ENCODE peak calls at places on chromosomes 13 and 19, in six cellular contexts. One of them, this sample, is unnamed. For H3K4me1, the result is how much of the 10 kb centered on the place peaks cover.

GRCh38 chr13:97198753-97199152 is 23.4 kb upstream of the MBNL2 start:
- DNase-seq in H9: no peak
- DNase-seq in mesendoderm: no peak
- DNase-seq in IMR-90: no peak
- DNase-seq in H1: no peak
- DNase-seq in mesenchymal stem cell: no peak
- DNase-seq in this sample: no peak

GRCh38 chr19:46426506-46427162 is 2.1 kb downstream of the PNMA8C start:
- DNase-seq in H9: peak
- DNase-seq in mesendoderm: peak
- DNase-seq in IMR-90: peak
- DNase-seq in H1: peak
- DNase-seq in mesenchymal stem cell: peak
- DNase-seq in this sample: peak

GRCh38 chr13:98321356-98321755 is 144.3 kb upstream of the RNF113B start:
- DNase-seq in H9: no peak
- DNase-seq in mesendoderm: no peak
- DNase-seq in IMR-90: no peak
- DNase-seq in H1: no peak
- DNase-seq in mesenchymal stem cell: no peak
- DNase-seq in this sample: no peak

GRCh38 chr19:49560358-49560900 is 19.9 kb downstream of the NOSIP start:
- DNase-seq in H9: peak
- DNase-seq in mesendoderm: no peak
- DNase-seq in IMR-90: no peak
- DNase-seq in H1: no peak
- DNase-seq in mesenchymal stem cell: no peak
- DNase-seq in this sample: no peak

GRCh38 chr19:53792721-53793433 is 31.2 kb downstream of the NLRP12 start:
- DNase-seq in H9: peak
- DNase-seq in mesendoderm: peak
- DNase-seq in IMR-90: peak
- DNase-seq in H1: peak
- DNase-seq in mesenchymal stem cell: peak
- DNase-seq in this sample: peak

GRCh38 chr13:51778407-51778806 is 25.6 kb downstream of the DHRS12 start:
- DNase-seq in H9: no peak
- DNase-seq in mesendoderm: no peak
- DNase-seq in IMR-90: no peak
- DNase-seq in H1: no peak
- DNase-seq in mesenchymal stem cell: no peak
- DNase-seq in this sample: no peak

GRCh38 chr19:2426661-2427322 is 594 bp downstream of the TIMM13 start:
- DNase-seq in H9: peak
- DNase-seq in mesendoderm: peak
- DNase-seq in IMR-90: peak
- DNase-seq in H1: peak
- DNase-seq in mesenchymal stem cell: peak
- DNase-seq in this sample: peak

GRCh38 chr13:95246292-95247082 is 54.8 kb downstream of the ABCC4 start:
- DNase-seq in H9: no peak
- DNase-seq in mesendoderm: no peak
- DNase-seq in IMR-90: no peak
- DNase-seq in H1: no peak
- DNase-seq in mesenchymal stem cell: no peak
- DNase-seq in this sample: no peak

GRCh38 chr19:1817553-1818179 is 5.6 kb upstream of the ATP8B3 start:
- DNase-seq in H9: no peak
- DNase-seq in mesendoderm: no peak
- DNase-seq in IMR-90: no peak
- DNase-seq in H1: no peak
- DNase-seq in mesenchymal stem cell: no peak
- DNase-seq in this sample: no peak

GRCh38 chr19:10021863-10022262 is 8.6 kb downstream of the RDH8 start:
- DNase-seq in H9: no peak
- DNase-seq in mesendoderm: no peak
- DNase-seq in IMR-90: peak
- DNase-seq in H1: no peak
- DNase-seq in mesenchymal stem cell: no peak
- DNase-seq in this sample: no peak

GRCh38 chr13:77349365-77349764 is 22.5 kb upstream of the MYCBP2 start:
- DNase-seq in H9: no peak
- DNase-seq in mesendoderm: no peak
- DNase-seq in IMR-90: no peak
- DNase-seq in H1: no peak
- DNase-seq in mesenchymal stem cell: no peak
- DNase-seq in this sample: no peak

GRCh38 chr13:97567510-97568243 is 133.7 kb downstream of the RAP2A start:
- DNase-seq in H9: peak
- DNase-seq in mesendoderm: peak
- DNase-seq in IMR-90: peak
- DNase-seq in H1: no peak
- DNase-seq in mesenchymal stem cell: peak
- DNase-seq in this sample: no peak

GRCh38 chr13:54183728-54184127 is 1155.1 kb downstream of the OLFM4 start:
- DNase-seq in H9: no peak
- DNase-seq in mesendoderm: no peak
- DNase-seq in IMR-90: no peak
- DNase-seq in H1: no peak
- DNase-seq in mesenchymal stem cell: no peak
- DNase-seq in this sample: no peak

GRCh38 chr13:112556600-112556999 is 31.4 kb downstream of the TUBGCP3 start:
- DNase-seq in H9: no peak
- DNase-seq in mesendoderm: no peak
- DNase-seq in IMR-90: no peak
- DNase-seq in H1: no peak
- DNase-seq in mesenchymal stem cell: no peak
- DNase-seq in this sample: no peak

GRCh38 chr13:79987761-79988160 is 353.2 kb downstream of the SPRY2 start:
- DNase-seq in H9: no peak
- DNase-seq in mesendoderm: no peak
- DNase-seq in IMR-90: no peak
- DNase-seq in H1: no peak
- DNase-seq in mesenchymal stem cell: no peak
- DNase-seq in this sample: no peak

GRCh38 chr13:113135281-113135760 is 12.7 kb downstream of the F10 start:
- DNase-seq in H9: peak
- DNase-seq in mesendoderm: no peak
- DNase-seq in IMR-90: no peak
- DNase-seq in H1: no peak
- DNase-seq in mesenchymal stem cell: no peak
- DNase-seq in this sample: no peak

GRCh38 chr19:46116121-46116520 is 8.4 kb downstream of the IGFL3 start:
- DNase-seq in H9: no peak
- DNase-seq in mesendoderm: no peak
- DNase-seq in IMR-90: no peak
- DNase-seq in H1: no peak
- DNase-seq in mesenchymal stem cell: no peak
- DNase-seq in this sample: no peak

GRCh38 chr13:42807866-42808265 is 26.5 kb downstream of the FAM216B start:
- DNase-seq in H9: no peak
- DNase-seq in mesendoderm: no peak
- DNase-seq in IMR-90: peak
- DNase-seq in H1: no peak
- DNase-seq in mesenchymal stem cell: peak
- DNase-seq in this sample: no peak

GRCh38 chr13:110187501-110188161 is 119.3 kb downstream of the COL4A1 start:
- DNase-seq in H9: no peak
- DNase-seq in mesendoderm: no peak
- DNase-seq in IMR-90: peak
- DNase-seq in H1: no peak
- DNase-seq in mesenchymal stem cell: peak
- DNase-seq in this sample: no peak

GRCh38 chr19:45428385-45429231 is 4.9 kb upstream of the ERCC1 start:
- DNase-seq in H9: peak
- DNase-seq in mesendoderm: peak
- DNase-seq in IMR-90: peak
- DNase-seq in H1: peak
- DNase-seq in mesenchymal stem cell: peak
- DNase-seq in this sample: no peak

GRCh38 chr19:932647-933552 is 7.1 kb downstream of the ARID3A start:
- DNase-seq in H9: peak
- DNase-seq in mesendoderm: no peak
- DNase-seq in IMR-90: peak
- DNase-seq in H1: peak
- DNase-seq in mesenchymal stem cell: peak
- DNase-seq in this sample: no peak

GRCh38 chr13:45436332-45436731 is 18.2 kb upstream of the SLC25A30 start:
- DNase-seq in H9: no peak
- DNase-seq in mesendoderm: no peak
- DNase-seq in IMR-90: no peak
- DNase-seq in H1: no peak
- DNase-seq in mesenchymal stem cell: no peak
- DNase-seq in this sample: no peak

GRCh38 chr13:45434556-45435371 is 16.6 kb upstream of the SLC25A30 start:
- DNase-seq in H9: no peak
- DNase-seq in mesendoderm: no peak
- DNase-seq in IMR-90: no peak
- DNase-seq in H1: no peak
- DNase-seq in mesenchymal stem cell: no peak
- DNase-seq in this sample: no peak

GRCh38 chr13:45436953-45437352 is 18.8 kb upstream of the SLC25A30 start:
- DNase-seq in H9: no peak
- DNase-seq in mesendoderm: no peak
- DNase-seq in IMR-90: no peak
- DNase-seq in H1: no peak
- DNase-seq in mesenchymal stem cell: no peak
- DNase-seq in this sample: no peak

GRCh38 chr13:45432737-45433380 is 14.7 kb upstream of the SLC25A30 start:
- DNase-seq in H9: no peak
- DNase-seq in mesendoderm: no peak
- DNase-seq in IMR-90: no peak
- DNase-seq in H1: no peak
- DNase-seq in mesenchymal stem cell: no peak
- DNase-seq in this sample: no peak

GRCh38 chr13:45433381-45433790 is 15.2 kb upstream of the SLC25A30 start:
- DNase-seq in H9: no peak
- DNase-seq in mesendoderm: no peak
- DNase-seq in IMR-90: no peak
- DNase-seq in H1: no peak
- DNase-seq in mesenchymal stem cell: no peak
- DNase-seq in this sample: no peak
- H3K27ac ChIP-seq in H9: no peak
- H3K27ac ChIP-seq in mesendoderm: no peak
- H3K27ac ChIP-seq in IMR-90: no peak
- H3K27ac ChIP-seq in H1: no peak
- H3K27ac ChIP-seq in mesenchymal stem cell: no peak
- H3K27ac ChIP-seq in this sample: no peak

GRCh38 chr19:13020002-13020414 is 24.7 kb downstream of the NFIX start:
- DNase-seq in H9: peak
- DNase-seq in mesendoderm: peak
- DNase-seq in IMR-90: peak
- DNase-seq in H1: peak
- DNase-seq in mesenchymal stem cell: no peak
- DNase-seq in this sample: no peak

GRCh38 chr19:13024126-13024957 is 29.1 kb downstream of the NFIX start:
- DNase-seq in H9: no peak
- DNase-seq in mesendoderm: peak
- DNase-seq in IMR-90: peak
- DNase-seq in H1: no peak
- DNase-seq in mesenchymal stem cell: peak
- DNase-seq in this sample: no peak

GRCh38 chr19:13022859-13023636 is 27.8 kb downstream of the NFIX start:
- DNase-seq in H9: peak
- DNase-seq in mesendoderm: peak
- DNase-seq in IMR-90: peak
- DNase-seq in H1: no peak
- DNase-seq in mesenchymal stem cell: peak
- DNase-seq in this sample: no peak

GRCh38 chr19:13023666-13024065 is 28.4 kb downstream of the NFIX start:
- DNase-seq in H9: no peak
- DNase-seq in mesendoderm: no peak
- DNase-seq in IMR-90: no peak
- DNase-seq in H1: no peak
- DNase-seq in mesenchymal stem cell: no peak
- DNase-seq in this sample: no peak

GRCh38 chr19:13022111-13022858 is 27.0 kb downstream of the NFIX start:
- DNase-seq in H9: no peak
- DNase-seq in mesendoderm: no peak
- DNase-seq in IMR-90: peak
- DNase-seq in H1: no peak
- DNase-seq in mesenchymal stem cell: peak
- DNase-seq in this sample: no peak
- H3K4me1 ChIP-seq in H9: under half
- H3K4me1 ChIP-seq in mesendoderm: under half
- H3K4me1 ChIP-seq in IMR-90: under half
- H3K4me1 ChIP-seq in H1: under half
- H3K4me1 ChIP-seq in mesenchymal stem cell: under half
- H3K4me1 ChIP-seq in this sample: under half

DNA sequence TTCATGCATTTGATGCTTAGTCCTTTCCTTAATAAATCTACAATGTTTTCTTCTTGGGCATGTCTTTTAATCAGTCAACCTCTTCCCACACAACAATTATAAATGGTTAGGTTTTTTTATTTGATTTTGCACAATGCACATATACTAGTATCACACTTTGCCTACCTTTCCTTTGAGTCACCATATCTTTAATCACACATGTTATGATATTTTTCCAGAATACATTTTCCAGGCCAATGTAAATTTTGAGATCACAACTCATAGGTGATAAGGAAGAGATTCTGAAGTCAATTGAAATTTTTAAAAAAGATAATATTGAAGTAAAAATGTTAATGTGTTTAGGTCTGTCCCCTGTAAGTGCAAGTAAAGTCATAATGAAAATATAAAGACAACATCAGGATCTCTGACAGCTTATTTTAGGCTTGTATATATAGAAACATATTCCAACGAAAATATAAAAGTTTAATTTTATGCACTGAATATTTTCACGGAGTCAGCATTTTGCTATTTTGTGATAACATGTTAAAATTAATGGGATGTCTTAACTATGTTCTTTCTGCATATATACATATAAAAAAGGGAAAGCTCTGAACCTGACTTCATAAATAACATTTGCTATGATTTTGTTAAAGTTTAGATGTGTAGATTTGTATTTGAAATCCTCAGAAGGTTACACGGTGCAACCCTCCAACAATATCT is 352.0 kb downstream of the DACH1 start:
- DNase-seq in H9: no peak
- DNase-seq in mesendoderm: no peak
- DNase-seq in IMR-90: no peak
- DNase-seq in H1: no peak
- DNase-seq in mesenchymal stem cell: no peak
- DNase-seq in this sample: no peak
- H2BK15ac ChIP-seq in H9: no peak
- H2BK15ac ChIP-seq in mesendoderm: no peak
- H2BK15ac ChIP-seq in IMR-90: no peak
- H2BK15ac ChIP-seq in H1: no peak
- H2BK15ac ChIP-seq in mesenchymal stem cell: no peak
- H2BK15ac ChIP-seq in this sample: no peak

DNA sequence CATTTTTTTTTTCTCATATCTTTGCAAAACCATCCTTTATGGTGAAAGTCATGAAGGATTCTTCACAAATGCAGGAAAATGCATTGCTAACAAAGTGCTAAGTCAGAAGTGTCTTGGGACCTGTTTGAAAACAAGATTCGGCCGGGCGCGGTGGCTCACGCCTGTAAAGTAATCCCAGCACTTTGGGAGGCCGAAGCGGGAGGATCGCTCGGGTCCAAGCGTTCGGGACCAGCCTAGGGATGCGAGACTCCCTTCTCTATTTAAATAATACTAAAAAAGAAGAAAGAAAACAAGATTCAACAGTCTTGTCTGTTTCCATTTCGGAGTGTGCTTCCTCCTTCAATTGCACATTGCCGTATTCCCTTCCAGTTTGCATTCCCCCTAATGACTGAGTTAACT is 819 bp downstream of the EID2B start:
- DNase-seq in H9: no peak
- DNase-seq in mesendoderm: no peak
- DNase-seq in IMR-90: no peak
- DNase-seq in H1: no peak
- DNase-seq in mesenchymal stem cell: no peak
- DNase-seq in this sample: no peak
- H3K27ac ChIP-seq in H9: no peak
- H3K27ac ChIP-seq in mesendoderm: no peak
- H3K27ac ChIP-seq in IMR-90: peak
- H3K27ac ChIP-seq in H1: no peak
- H3K27ac ChIP-seq in mesenchymal stem cell: no peak
- H3K27ac ChIP-seq in this sample: no peak